ENCODE peak calls at places on chromosomes 5 and 9, in eight cellular contexts. V is H54, S is glutamatergic neuron, Y is NCI-H2029, Q is Kasumi-1, B is germinal center, Z is fibroblast of mammary gland, C is HTR-8/SVneo. J is an unnamed sample.

GRCh38 chr5:57855831-57856230 is 373.2 kb upstream of the ACTBL2 start:
- DNase-seq in Q (no peak), B (no peak), C (no peak), Z (no peak), S (no peak), V (no peak), Y (no peak), J (no peak)

GRCh38 chr5:171706736-171707440 is 78.7 kb upstream of the SMIM23 start:
- DNase-seq in S (no peak), Z (no peak), C (no peak), V (no peak), Y (no peak), Q (no peak), B (no peak), J (no peak)

GRCh38 chr9:385818-386398 is 171.2 kb downstream of the DOCK8 start:
- DNase-seq in V (peak; percentile 42), Z (peak; percentile 63), S (peak; percentile 47), B (peak; percentile 25), Q (peak; percentile 25), Y (peak; percentile 17), C (peak; percentile 54), J (peak; percentile 65)

GRCh38 chr5:62206150-62206829 is 99.7 kb upstream of the KIF2A start:
- DNase-seq in Z (peak; percentile 5), V (peak; percentile 9), C (peak; percentile 27), S (no peak), Q (peak; percentile 24), B (no peak), Y (no peak), J (no peak)

GRCh38 chr5:132770476-132771159 is 6.4 kb downstream of the SEPTIN8 start:
- DNase-seq in V (no peak), C (no peak), B (no peak), Z (no peak), Q (no peak), Y (no peak), S (no peak), J (no peak)

GRCh38 chr5:98993512-98993911 is 64.7 kb upstream of the CHD1 start:
- DNase-seq in B (no peak), V (no peak), Q (no peak), S (no peak), C (no peak), Y (no peak), Z (no peak), J (no peak)

GRCh38 chr9:83385317-83385716 is 152.9 kb downstream of the FRMD3 start:
- DNase-seq in B (no peak), C (no peak), S (no peak), Y (no peak), V (no peak), Z (peak; percentile 64), Q (no peak), J (no peak)

GRCh38 chr9:78437721-78438610 is 141.0 kb downstream of the PSAT1 start:
- DNase-seq in C (no peak), Y (no peak), S (no peak), Z (no peak), Q (no peak), B (no peak), V (no peak), J (peak; percentile 100)

GRCh38 chr5:94508421-94509148 is 109.8 kb downstream of the KIAA0825 start:
- DNase-seq in S (no peak), Q (no peak), B (no peak), Y (peak; percentile 10), C (no peak), Z (no peak), V (no peak), J (no peak)

GRCh38 chr5:14935341-14935740 is 63.8 kb upstream of the ANKH start:
- DNase-seq in V (no peak), B (no peak), Q (no peak), C (no peak), Z (peak; percentile 51), Y (no peak), S (no peak), J (no peak)

GRCh38 chr5:135696317-135696716 is 117.5 kb upstream of the CXCL14 start:
- DNase-seq in B (no peak), Y (no peak), S (no peak), C (no peak), Q (no peak), V (no peak), Z (no peak), J (no peak)

GRCh38 chr9:89759563-89759962 is 154.8 kb downstream of the GADD45G start:
- DNase-seq in Y (peak; percentile 50), V (no peak), C (no peak), Q (no peak), Z (no peak), S (no peak), B (no peak), J (peak; percentile 16)

GRCh38 chr9:72856985-72857631 is 95.7 kb downstream of the ALDH1A1 start:
- DNase-seq in B (no peak), C (peak; percentile 31), Q (peak; percentile 55), Y (peak; percentile 26), Z (peak; percentile 76), V (peak; percentile 41), S (no peak), J (peak; percentile 64)

GRCh38 chr9:90645721-90646120 is 3.1 kb upstream of the DIRAS2 start:
- DNase-seq in S (no peak), B (no peak), Z (no peak), V (no peak), Y (no peak), Q (no peak), C (no peak), J (no peak)

GRCh38 chr9:102770704-102771103 is 224.4 kb upstream of the CYLC2 start:
- DNase-seq in V (no peak), Z (no peak), Y (no peak), S (no peak), Q (no peak), C (no peak), B (no peak), J (no peak)

GRCh38 chr9:133521122-133522072 is 3.4 kb downstream of the MYMK start:
- DNase-seq in V (no peak), Y (no peak), Z (no peak), Q (no peak), C (no peak), S (no peak), B (no peak), J (no peak)

GRCh38 chr9:110626109-110626829 is 42.3 kb upstream of the MUSK start:
- DNase-seq in C (no peak), S (no peak), V (no peak), Q (no peak), Y (no peak), Z (peak; percentile 94), B (no peak), J (no peak)

GRCh38 chr5:108655750-108656450 is 91.8 kb upstream of the FER start:
- DNase-seq in Z (peak; percentile 80), Q (no peak), S (no peak), Y (no peak), B (no peak), C (peak; percentile 38), V (peak; percentile 12), J (no peak)

GRCh38 chr5:167381457-167381856 is 910.0 kb upstream of the WWC1 start:
- DNase-seq in Q (no peak), Z (no peak), S (no peak), B (no peak), C (no peak), V (no peak), Y (no peak), J (no peak)

GRCh38 chr5:78778538-78778937 is 130.0 kb upstream of the LHFPL2 start:
- DNase-seq in Q (no peak), Y (no peak), B (no peak), C (no peak), S (no peak), V (no peak), Z (peak; percentile 76), J (no peak)

GRCh38 chr9:123286324-123286723 is 17.9 kb upstream of the STRBP start:
- DNase-seq in B (no peak), Q (no peak), V (no peak), Z (no peak), S (no peak), Y (no peak), C (no peak), J (no peak)

GRCh38 chr9:130234340-130235260 is 31.0 kb upstream of the HMCN2 start:
- DNase-seq in B (no peak), C (no peak), V (peak; percentile 5), Z (peak; percentile 68), Y (no peak), S (no peak), Q (no peak), J (no peak)

GRCh38 chr9:103242486-103242885 is 247.4 kb downstream of the CYLC2 start:
- DNase-seq in Q (no peak), C (no peak), V (no peak), Z (no peak), Y (no peak), B (no peak), S (no peak), J (no peak)

GRCh38 chr5:122743231-122743630 is 31.6 kb upstream of the SNX2 start:
- DNase-seq in B (no peak), V (no peak), Z (no peak), S (no peak), Q (no peak), Y (no peak), C (no peak), J (no peak)

GRCh38 chr9:89461302-89461701 is 36.6 kb downstream of the SEMA4D start:
- DNase-seq in C (peak; percentile 32), Q (no peak), Y (no peak), V (peak; percentile 96), B (no peak), S (no peak), Z (peak; percentile 75), J (no peak)

GRCh38 chr5:14593326-14594036 is 11.9 kb downstream of the OTULINL start:
- DNase-seq in Q (peak; percentile 44), C (no peak), B (no peak), V (no peak), S (no peak), Z (no peak), Y (no peak), J (no peak)

GRCh38 chr5:178630475-178630930 is 3.7 kb upstream of the CLK4 start:
- DNase-seq in Y (no peak), S (no peak), B (no peak), C (no peak), Z (peak; percentile 81), V (no peak), Q (no peak), J (no peak)

GRCh38 chr5:176543428-176544182 is 5.5 kb upstream of the CDHR2 start:
- DNase-seq in S (peak; percentile 81), Z (no peak), Y (peak; percentile 61), B (peak; percentile 56), C (peak; percentile 50), Q (peak; percentile 65), V (peak; percentile 70), J (peak; percentile 86)

GRCh38 chr5:1244976-1245375 is 19.8 kb downstream of the SLC6A18 start:
- DNase-seq in Y (no peak), B (no peak), C (peak; percentile 50), Z (no peak), V (no peak), Q (no peak), S (no peak), J (no peak)

GRCh38 chr9:17795708-17796107 is 216.8 kb downstream of the SH3GL2 start:
- DNase-seq in Y (no peak), Z (peak; percentile 40), V (no peak), S (no peak), Q (no peak), C (no peak), B (no peak), J (no peak)

GRCh38 chr5:27472875-27473274 is 434.5 kb upstream of the CDH9 start:
- DNase-seq in C (no peak), Q (no peak), V (no peak), Z (no peak), S (no peak), B (no peak), Y (no peak), J (peak; percentile 49)

GRCh38 chr5:60092671-60093422 is 199.3 kb upstream of the PDE4D start:
- DNase-seq in Z (peak; percentile 60), B (no peak), Y (no peak), V (no peak), S (no peak), C (peak; percentile 15), Q (no peak), J (no peak)

GRCh38 chr9:109264865-109265532 is 55.9 kb downstream of the EPB41L4B start:
- DNase-seq in Y (peak; percentile 81), B (no peak), Z (no peak), Q (no peak), V (no peak), C (no peak), S (no peak), J (no peak)

GRCh38 chr9:77876091-77876490 is 155.5 kb downstream of the GNAQ start:
- DNase-seq in C (peak; percentile 21), V (peak; percentile 32), Q (no peak), B (no peak), S (no peak), Y (no peak), Z (peak; percentile 28), J (peak; percentile 51)